ENCODE peak calls at places on chromosomes 11 and 22, in five cellular contexts. A is neural progenitor cell; L is SJSA1; I is CD8-positive, alpha-beta T cell; W is H9. J is an unnamed sample. For H3K4me1, the result is how much of the 10 kb centered on the place peaks cover.

GRCh38 chr11:75084883-75085282 is 11.8 kb downstream of the OR2AT4 start:
- DNase-seq in A (no peak), L (no peak), I (no peak), W (no peak), J (no peak)

GRCh38 chr22:35341090-35341874 is 39.6 kb upstream of the HMOX1 start:
- DNase-seq in A (no peak), L (no peak), I (no peak), W (no peak), J (no peak)

GRCh38 chr11:116960916-116961315 is 123.5 kb upstream of the APOA1 start:
- DNase-seq in A (peak), L (peak), I (no peak), W (no peak), J (no peak)

GRCh38 chr22:46110215-46110614 is 40.1 kb upstream of the PPARA start:
- DNase-seq in A (no peak), L (peak), I (no peak), W (peak), J (no peak)

GRCh38 chr22:20212754-20213699 is 55.1 kb downstream of the RTN4R start:
- DNase-seq in A (no peak), L (no peak), I (no peak), W (no peak), J (no peak)

GRCh38 chr11:34344410-34345011 is 13.3 kb downstream of the ABTB2 start:
- DNase-seq in A (no peak), L (no peak), I (no peak), W (no peak), J (no peak)

GRCh38 chr11:102293873-102294601 is 23.2 kb upstream of the BIRC3 start:
- DNase-seq in A (peak), L (no peak), I (no peak), W (no peak), J (peak)

GRCh38 chr11:74770456-74770855 is 21.8 kb downstream of the RNF169 start:
- DNase-seq in A (no peak), L (no peak), I (no peak), W (no peak), J (no peak)

GRCh38 chr11:124748481-124749338 is 3.3 kb downstream of the VSIG2 start:
- DNase-seq in A (no peak), L (no peak), I (no peak), W (no peak), J (no peak)

GRCh38 chr11:106482920-106483761 is 405.7 kb downstream of the AASDHPPT start:
- DNase-seq in A (peak), L (no peak), I (no peak), W (no peak), J (no peak)

GRCh38 chr11:120900642-120901041 is 123.3 kb upstream of the TBCEL start:
- DNase-seq in A (peak), L (no peak), I (no peak), W (no peak), J (no peak)

GRCh38 chr11:124581817-124582216 is 12.0 kb downstream of the OR8A1 start:
- DNase-seq in A (no peak), L (no peak), I (no peak), W (no peak), J (no peak)

GRCh38 chr11:33534575-33534974 is 166.1 kb downstream of the C11orf91 start:
- DNase-seq in A (no peak), L (no peak), I (no peak), W (no peak), J (no peak)

GRCh38 chr22:36546932-36547331 is 18.0 kb upstream of the EIF3D start:
- DNase-seq in A (no peak), L (peak), I (no peak), W (no peak), J (no peak)

GRCh38 chr22:37930270-37930951 is 23.0 kb downstream of the C22orf23 start:
- DNase-seq in A (peak), L (no peak), I (no peak), W (peak), J (no peak)

GRCh38 chr11:8717876-8718753 is 35.5 kb downstream of the RPL27A start:
- DNase-seq in A (no peak), L (peak), I (no peak), W (no peak), J (no peak)

GRCh38 chr11:77142091-77142975 is 14.3 kb downstream of the MYO7A start:
- DNase-seq in A (no peak), L (no peak), I (no peak), W (no peak), J (no peak)

GRCh38 chr22:34414467-34415440 is 494.5 kb upstream of the LARGE1 start:
- DNase-seq in A (peak), L (peak), I (no peak), W (peak), J (no peak)

GRCh38 chr11:109432105-109432504 is 10.1 kb downstream of the C11orf87 start:
- DNase-seq in A (no peak), L (no peak), I (no peak), W (no peak), J (no peak)

GRCh38 chr11:88103337-88104206 is 71.7 kb downstream of the RAB38 start:
- DNase-seq in A (peak), L (peak), I (no peak), W (peak), J (peak)

GRCh38 chr11:104784684-104785460 is 113.4 kb downstream of the CASP12 start:
- DNase-seq in A (no peak), L (no peak), I (no peak), W (no peak), J (peak)

GRCh38 chr22:36365020-36365411 is 22.8 kb downstream of the MYH9 start:
- DNase-seq in A (peak), L (peak), I (peak), W (no peak), J (peak)

GRCh38 chr22:46070722-46071450 is 79.4 kb upstream of the PPARA start:
- DNase-seq in A (peak), L (no peak), I (no peak), W (peak), J (peak)

GRCh38 chr11:101446238-101446637 is 137.6 kb downstream of the TRPC6 start:
- DNase-seq in A (no peak), L (no peak), I (no peak), W (no peak), J (no peak)

GRCh38 chr11:73012121-73012863 is 129.8 kb downstream of the FCHSD2 start:
- DNase-seq in A (no peak), L (peak), I (no peak), W (no peak), J (no peak)

GRCh38 chr11:65493367-65494176 is 5.3 kb upstream of the MALAT1 start:
- DNase-seq in A (peak), L (peak), I (no peak), W (peak), J (no peak)

GRCh38 chr11:76885390-76886097 is 24.8 kb downstream of the ACER3 start:
- DNase-seq in A (no peak), L (peak), I (no peak), W (no peak), J (no peak)

GRCh38 chr11:122998727-122999370 is 17.2 kb upstream of the BSX start:
- DNase-seq in A (peak), L (no peak), I (no peak), W (no peak), J (no peak)

GRCh38 chr11:116312560-116313340 is 460.0 kb downstream of the BUD13 start:
- DNase-seq in A (peak), L (no peak), I (no peak), W (no peak), J (no peak)

GRCh38 chr11:2380807-2381350 is 3.8 kb downstream of the CD81 start:
- DNase-seq in A (no peak), L (no peak), I (no peak), W (no peak), J (no peak)

GRCh38 chr11:23586188-23586587 is 725.9 kb upstream of the CCDC179 start:
- DNase-seq in A (no peak), L (no peak), I (no peak), W (no peak), J (no peak)

GRCh38 chr11:48099916-48100446 is 116.6 kb upstream of the OR4B1 start:
- DNase-seq in A (no peak), L (no peak), I (no peak), W (no peak), J (no peak)
- H3K4me1 ChIP-seq in A (under half), L (under half), I (under half), W (under half), J (under half)

GRCh38 chr11:62445314-62445740 is 26.5 kb downstream of the SCGB1A1 start:
- DNase-seq in A (no peak), L (no peak), I (no peak), W (no peak), J (no peak)

GRCh38 chr11:62443390-62444201 is 24.8 kb downstream of the SCGB1A1 start:
- DNase-seq in A (no peak), L (no peak), I (no peak), W (no peak), J (no peak)

GRCh38 chr11:62446091-62446490 is 27.3 kb downstream of the SCGB1A1 start:
- DNase-seq in A (no peak), L (no peak), I (no peak), W (no peak), J (no peak)

GRCh38 chr11:62444271-62444833 is 25.5 kb downstream of the SCGB1A1 start:
- DNase-seq in A (peak), L (peak), I (no peak), W (peak), J (peak)

GRCh38 chr11:62444835-62445234 is 26.0 kb downstream of the SCGB1A1 start:
- DNase-seq in A (no peak), L (no peak), I (no peak), W (no peak), J (no peak)
- H3K27ac ChIP-seq in A (no peak), L (peak), I (no peak), W (no peak), J (no peak)

GRCh38 chr22:42926034-42926433 is 69.0 kb upstream of the ARFGAP3 start:
- DNase-seq in A (no peak), L (no peak), I (no peak), W (no peak), J (no peak)
- H3K4me1 ChIP-seq in A (under half), L (under half), I (under half), W (under half), J (under half)

DNA sequence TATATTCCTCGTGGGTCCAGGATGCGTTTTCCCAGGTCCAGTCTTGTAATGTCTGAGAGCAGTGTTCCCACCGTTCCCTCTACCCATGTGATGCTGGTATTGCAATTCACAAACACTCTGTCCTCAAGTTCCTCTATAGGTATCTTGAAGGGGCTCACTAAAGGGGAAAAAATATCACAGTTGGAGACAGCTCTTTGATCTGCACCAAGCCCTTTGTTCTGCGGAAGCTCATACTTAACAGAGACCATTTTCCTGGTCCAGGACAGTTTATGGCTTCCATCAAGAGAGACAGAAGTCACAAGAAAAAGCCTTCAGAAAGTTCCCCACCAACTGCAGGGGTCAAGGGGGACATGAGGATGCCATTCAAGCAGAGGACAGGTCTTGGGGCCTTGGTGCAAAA is 2.1 kb downstream of the CD3D start:
- DNase-seq in A (no peak), L (no peak), I (no peak), W (no peak), J (no peak)
- H3K27ac ChIP-seq in A (no peak), L (no peak), I (peak), W (no peak), J (peak)

GRCh38 chr22:40237241-40237640 is 59.5 kb downstream of the TNRC6B start:
- DNase-seq in A (no peak), L (no peak), I (no peak), W (peak), J (no peak)
- H3K4me1 ChIP-seq in A (under half), L (under half), I (half or more), W (under half), J (half or more)

GRCh38 chr11:27281276-27281675 is 81.7 kb downstream of the CCDC34 start:
- DNase-seq in A (no peak), L (no peak), I (no peak), W (no peak), J (no peak)

GRCh38 chr11:27280131-27280530 is 82.9 kb downstream of the CCDC34 start:
- DNase-seq in A (no peak), L (no peak), I (no peak), W (no peak), J (no peak)

GRCh38 chr11:27282806-27283205 is 80.2 kb downstream of the CCDC34 start:
- DNase-seq in A (peak), L (peak), I (no peak), W (no peak), J (no peak)

GRCh38 chr11:27282141-27282590 is 80.8 kb downstream of the CCDC34 start:
- DNase-seq in A (no peak), L (peak), I (no peak), W (no peak), J (no peak)

GRCh38 chr11:27281740-27282139 is 81.3 kb downstream of the CCDC34 start:
- DNase-seq in A (no peak), L (no peak), I (no peak), W (no peak), J (no peak)
- H3K27ac ChIP-seq in A (no peak), L (peak), I (no peak), W (no peak), J (no peak)

GRCh38 chr11:10606536-10607208 is 38.2 kb upstream of the LYVE1 start:
- DNase-seq in A (no peak), L (no peak), I (no peak), W (no peak), J (no peak)
- H3K4me1 ChIP-seq in A (under half), L (under half), I (under half), W (under half), J (under half)

J was measured in naive thymus-derived CD4-positive, alpha-beta T cell.